ENCODE peak calls at places on chromosomes 4 and X, in seven cellular contexts. B is foreskin fibroblast, O is lower lobe of right lung, H is fibroblast of lung, Y is AG09309, T is Caco-2, E is pancreas. L is an unnamed sample.

GRCh38 chrX:45422216-45422925 is 221.7 kb upstream of the DIPK2B start:
- DNase-seq in B (no peak), O (no peak), H (peak; percentile 12), Y (no peak), T (no peak), E (no peak), L (no peak)

GRCh38 chrX:40964633-40965586 is 120.3 kb upstream of the USP9X start:
- DNase-seq in B (no peak), O (no peak), H (no peak), Y (no peak), T (no peak), E (no peak), L (no peak)

GRCh38 chrX:53716328-53717088 is 30.0 kb upstream of the HUWE1 start:
- DNase-seq in B (peak; percentile 11), O (no peak), H (peak; percentile 32), Y (no peak), T (no peak), E (no peak), L (peak; percentile 40)

GRCh38 chrX:9681422-9681821 is 84.2 kb downstream of the GPR143 start:
- DNase-seq in B (no peak), O (no peak), H (peak; percentile 68), Y (no peak), T (no peak), E (no peak), L (peak; percentile 11)

GRCh38 chr4:15344041-15344440 is 83.8 kb upstream of the C1QTNF7 start:
- DNase-seq in B (peak; percentile 72), O (no peak), H (peak; percentile 94), Y (peak; percentile 21), T (no peak), E (no peak), L (peak; percentile 33)

GRCh38 chr4:8294036-8294435 is 24.5 kb downstream of the HTRA3 start:
- DNase-seq in B (no peak), O (peak; percentile 14), H (no peak), Y (no peak), T (no peak), E (no peak), L (no peak)

GRCh38 chrX:139795196-139795595 is 87.2 kb upstream of the MCF2 start:
- DNase-seq in B (no peak), O (no peak), H (no peak), Y (no peak), T (no peak), E (no peak), L (no peak)

GRCh38 chr4:159937595-159937994 is 834.7 kb downstream of the RAPGEF2 start:
- DNase-seq in B (no peak), O (no peak), H (no peak), Y (no peak), T (no peak), E (no peak), L (no peak)

GRCh38 chr4:153294631-153295030 is 49.9 kb upstream of the MND1 start:
- DNase-seq in B (peak; percentile 9), O (no peak), H (no peak), Y (no peak), T (no peak), E (no peak), L (no peak)

GRCh38 chr4:5378002-5378401 is 326.7 kb downstream of the STK32B start:
- DNase-seq in B (no peak), O (no peak), H (no peak), Y (no peak), T (no peak), E (no peak), L (no peak)
- TF ChIP-seq CTCF in B (peak; percentile 18), O (no peak), H (no peak), Y (peak; percentile 58), T (no peak), E (no peak), L (no peak)

GRCh38 chrX:47637546-47638195 is 7.9 kb upstream of the CFP start:
- DNase-seq in B (no peak), O (peak; percentile 83), H (no peak), Y (no peak), T (no peak), E (no peak), L (no peak)
- H3K4me3 ChIP-seq in B (no peak overlapping the region), O (peak overlapping the region; percentile 47), H (no peak overlapping the region), Y (no peak overlapping the region), T (no peak overlapping the region), E (no peak overlapping the region), L (no peak overlapping the region)

DNA sequence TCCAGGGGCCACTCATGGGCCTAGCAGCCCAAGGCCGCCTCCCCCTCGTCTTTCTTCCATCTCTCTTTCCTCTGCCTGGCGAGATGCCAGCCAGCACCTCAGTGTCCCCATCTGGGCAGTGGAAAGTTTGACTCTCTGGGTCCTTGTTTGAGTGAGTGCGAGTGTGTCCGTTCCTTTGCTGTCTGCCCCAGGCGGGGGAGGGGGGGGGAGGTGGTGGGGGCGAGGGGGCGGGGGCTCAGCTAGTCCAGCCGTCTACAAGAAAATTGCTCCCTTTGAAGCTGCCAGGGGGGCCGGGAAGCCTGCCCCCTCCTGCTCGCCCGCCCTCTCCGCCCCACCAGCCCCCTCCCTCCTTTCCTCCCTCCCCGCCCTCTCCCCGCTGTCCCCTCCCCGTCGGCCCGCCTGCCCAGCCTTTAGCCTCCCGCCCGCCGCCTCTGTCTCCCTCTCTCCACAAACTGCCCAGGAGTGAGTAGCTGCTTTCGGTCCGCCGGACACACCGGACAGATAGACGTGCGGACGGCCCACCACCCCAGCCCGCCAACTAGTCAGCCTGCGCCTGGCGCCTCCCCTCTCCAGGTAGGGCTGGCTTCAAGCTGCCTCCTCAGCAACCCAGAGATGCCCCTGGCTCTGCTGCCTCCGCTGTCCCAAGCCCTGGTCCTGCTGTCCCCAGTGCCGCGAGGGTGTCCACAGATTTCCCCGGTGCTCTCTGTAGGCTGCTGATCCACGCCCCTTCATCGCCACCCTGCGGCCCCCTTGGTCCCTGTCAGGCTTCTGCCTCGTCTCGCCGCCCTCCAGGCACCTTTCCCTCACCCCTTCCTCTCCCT is at the start of gene BGN:
- DNase-seq in B (peak; percentile 42), O (no peak), H (peak; percentile 41), Y (no peak), T (peak; percentile 73), E (no peak), L (peak; percentile 68)
- TF ChIP-seq CTCF in B (peak; percentile 43), O (peak; percentile 9), H (peak; percentile 43), Y (peak; percentile 45), T (peak; percentile 36), E (no peak), L (peak; percentile 50)

DNA sequence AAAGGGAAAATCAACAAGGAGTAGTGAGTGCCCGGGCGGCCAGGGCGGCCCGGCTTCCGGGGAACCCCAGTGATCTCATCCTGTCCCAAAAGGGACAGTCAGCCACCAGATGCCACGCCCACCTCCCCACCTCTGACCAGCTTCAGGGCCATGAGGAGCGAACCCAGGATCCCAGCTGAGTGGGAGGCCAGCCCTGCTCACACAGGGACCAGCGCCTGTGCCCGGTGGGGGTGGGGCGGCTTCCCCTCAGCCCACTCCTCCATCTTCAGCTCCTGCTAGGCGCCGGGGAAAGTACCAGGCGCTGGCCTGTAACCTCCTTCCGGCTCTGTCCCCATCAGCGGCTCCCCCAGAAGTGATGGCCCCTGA is 6.2 kb downstream of the MYL5 start:
- DNase-seq in B (no peak), O (no peak), H (no peak), Y (no peak), T (no peak), E (no peak), L (no peak)
- H3K4me3 ChIP-seq in B (peak overlapping the region; percentile 46), O (peak overlapping the region; percentile 67), H (no peak overlapping the region), Y (peak overlapping the region; percentile 40), T (peak overlapping the region; percentile 56), E (peak overlapping the region; percentile 44), L (no peak overlapping the region)

DNA sequence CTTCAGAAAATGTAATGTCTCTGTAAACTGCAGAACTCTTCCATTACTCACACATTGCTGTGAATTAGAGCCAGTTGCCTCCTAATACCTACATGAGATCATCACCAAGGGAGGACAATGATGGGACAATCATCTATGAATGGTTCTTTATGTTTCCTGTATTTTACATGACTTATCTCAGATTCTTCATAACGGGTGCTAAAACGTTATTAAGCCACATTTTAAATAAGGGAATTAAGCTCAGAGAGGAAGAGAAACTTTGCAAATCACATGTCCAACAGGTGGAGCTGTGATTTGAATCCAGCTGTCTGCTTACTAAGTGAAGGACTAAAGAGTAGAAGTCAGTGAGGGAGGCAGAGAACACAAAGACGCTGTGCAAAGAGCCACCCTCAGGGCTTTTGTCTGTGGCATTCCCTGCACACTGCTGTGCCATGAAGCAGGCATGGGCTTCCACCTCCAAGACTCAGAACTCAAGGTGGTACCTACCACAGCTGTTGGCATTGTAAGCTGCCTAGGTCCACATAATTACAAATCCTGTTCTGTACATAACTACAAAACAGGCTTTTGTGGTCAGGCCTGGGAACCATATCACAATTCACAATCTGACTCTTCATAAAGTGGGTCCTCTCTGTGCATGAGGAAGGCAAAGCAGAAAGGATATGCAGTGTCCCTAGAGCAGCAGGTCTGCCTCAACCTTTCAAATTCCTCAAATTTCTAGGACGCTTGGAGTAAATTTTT is 12.8 kb downstream of the TBC1D9 start:
- DNase-seq in B (peak; percentile 21), O (no peak), H (no peak), Y (no peak), T (peak; percentile 27), E (no peak), L (no peak)
- TF ChIP-seq CTCF in B (no peak), O (peak; percentile 20), H (peak; percentile 24), Y (peak; percentile 29), T (no peak), E (no peak), L (peak; percentile 31)

DNA sequence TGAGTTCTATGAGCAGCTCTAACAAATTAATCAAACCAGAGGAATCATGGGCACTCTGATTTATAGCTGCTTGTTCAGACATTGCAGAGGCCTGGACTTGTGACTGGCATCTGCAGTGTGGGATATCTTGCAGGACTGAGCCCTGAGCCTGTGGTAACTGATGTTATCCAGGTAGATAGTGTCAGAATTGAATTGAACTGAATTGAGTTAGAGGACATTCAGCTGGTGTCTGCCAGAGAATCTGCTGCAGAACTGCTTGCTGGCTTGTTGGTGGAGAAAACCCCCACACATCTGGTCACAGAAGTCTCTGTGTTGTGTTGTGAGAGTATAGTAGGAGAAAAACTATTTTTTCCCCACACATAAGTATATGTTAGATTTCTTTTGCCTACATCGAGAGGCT is 42.2 kb downstream of the SMIM20 start:
- DNase-seq in B (no peak), O (no peak), H (no peak), Y (no peak), T (no peak), E (no peak), L (no peak)
- H3K4me3 ChIP-seq in B (no peak overlapping the region), O (no peak overlapping the region), H (no peak overlapping the region), Y (no peak overlapping the region), T (no peak overlapping the region), E (no peak overlapping the region), L (no peak overlapping the region)

DNA sequence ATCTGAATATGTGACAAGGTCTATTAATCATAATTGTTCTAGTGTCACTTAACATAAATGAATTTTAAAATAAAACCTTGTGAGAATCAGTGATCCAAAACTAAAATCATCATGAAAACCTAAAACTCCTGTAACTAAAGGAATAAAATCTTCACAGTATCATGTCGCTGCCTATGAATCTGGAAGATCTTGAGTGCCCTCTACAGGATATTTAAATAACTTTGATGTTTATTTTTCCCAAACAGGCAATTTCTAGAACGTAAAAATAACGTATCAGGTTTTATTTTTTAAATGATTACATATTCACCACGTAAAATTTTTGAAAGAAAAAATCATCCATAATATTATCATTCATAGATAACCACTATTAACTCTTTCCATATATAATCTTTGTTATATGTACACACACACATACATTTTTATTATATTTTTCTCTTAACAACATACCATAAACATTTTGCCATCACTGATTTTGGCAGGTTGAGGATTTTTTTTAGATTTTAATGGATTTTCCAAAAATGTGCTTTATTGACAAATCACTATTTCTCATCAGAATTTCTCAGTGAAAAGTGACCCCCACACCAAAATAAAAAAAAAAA is 79.6 kb downstream of the COMMD8 start:
- DNase-seq in B (peak; percentile 2), O (no peak), H (peak; percentile 68), Y (no peak), T (peak; percentile 5), E (no peak), L (peak; percentile 69)
- TF ChIP-seq CTCF in B (no peak), O (peak; percentile 42), H (peak; percentile 48), Y (peak; percentile 40), T (peak; percentile 19), E (no peak), L (peak; percentile 50)

GRCh38 chrX:337331-337831 is 18.8 kb upstream of the GTPBP6 start:
- DNase-seq in B (no peak), O (peak; percentile 28), H (no peak), Y (no peak), T (no peak), E (no peak), L (no peak)
- H3K4me3 ChIP-seq in B (no peak overlapping the region), O (no peak overlapping the region), H (no peak overlapping the region), Y (no peak overlapping the region), T (no peak overlapping the region), E (no peak overlapping the region), L (no peak overlapping the region)